ENCODE peak calls at places on chromosomes 1 and 21, in eight cellular contexts. F, M, E, D, S, U, J and Z are unnamed samples.

GRCh38 chr1:28790384-28791035 is 21.5 kb upstream of the OPRD1 start:
- ATAC-seq in F (no peak), D (no peak), E (no peak), U (no peak), S (no peak), J (no peak), M (no peak), Z (no peak)

GRCh38 chr1:56432561-56432971 is 146.8 kb downstream of the PLPP3 start:
- ATAC-seq in F (no peak), M (no peak), E (no peak), J (no peak), D (no peak), U (peak), S (no peak), Z (no peak)

GRCh38 chr1:151611288-151611790 is 511 bp upstream of the SNX27 start:
- ATAC-seq in F (peak), J (no peak), E (peak), S (peak), D (no peak), U (peak), M (peak), Z (no peak)

GRCh38 chr1:47324682-47325081 is 8.9 kb upstream of the CMPK1 start:
- ATAC-seq in M (no peak), U (no peak), D (no peak), S (no peak), J (no peak), E (no peak), F (peak), Z (no peak)

GRCh38 chr1:245888809-245889208 is 618.3 kb downstream of the SMYD3 start:
- ATAC-seq in E (no peak), F (peak), U (no peak), J (peak), S (no peak), M (no peak), D (no peak), Z (no peak)

GRCh38 chr1:29311352-29312030 is 75.2 kb downstream of the PTPRU start:
- ATAC-seq in F (peak), D (no peak), E (peak), J (no peak), S (no peak), U (no peak), M (no peak), Z (peak)

GRCh38 chr1:99751877-99752504 is 14.4 kb downstream of the FRRS1 start:
- ATAC-seq in S (peak), E (no peak), F (peak), M (peak), J (no peak), D (no peak), U (no peak), Z (no peak)

GRCh38 chr1:178966312-178966711 is 59.4 kb upstream of the FAM20B start:
- ATAC-seq in D (no peak), U (no peak), S (no peak), E (no peak), J (no peak), M (no peak), F (no peak), Z (no peak)

GRCh38 chr1:199687321-199687720 is 340.2 kb upstream of the NR5A2 start:
- ATAC-seq in S (no peak), U (no peak), J (peak), F (no peak), D (no peak), M (no peak), E (no peak), Z (no peak)

GRCh38 chr21:39923441-39923840 is 56.2 kb downstream of the PCP4 start:
- ATAC-seq in M (no peak), D (no peak), E (no peak), U (no peak), F (no peak), J (no peak), S (no peak), Z (no peak)

GRCh38 chr1:182718311-182718710 is 33.9 kb upstream of the RGS8 start:
- ATAC-seq in J (peak), F (no peak), E (no peak), S (peak), U (no peak), D (no peak), M (peak), Z (peak)

GRCh38 chr1:76843821-76844448 is 23.3 kb upstream of the ST6GALNAC5 start:
- ATAC-seq in F (no peak), M (no peak), U (no peak), J (no peak), E (no peak), D (no peak), S (peak), Z (no peak)

GRCh38 chr1:110896090-110896489 is 23.1 kb downstream of the CD53 start:
- ATAC-seq in M (peak), J (no peak), E (no peak), F (peak), D (peak), U (no peak), S (peak), Z (no peak)

GRCh38 chr1:160084771-160085321 is 3.5 kb downstream of the KCNJ9 start:
- ATAC-seq in U (no peak), J (no peak), M (no peak), D (no peak), E (peak), S (no peak), F (no peak), Z (no peak)

GRCh38 chr1:205961970-205962820 is 18.9 kb upstream of the SLC26A9 start:
- ATAC-seq in J (no peak), M (no peak), S (no peak), D (no peak), E (no peak), F (no peak), U (peak), Z (no peak)

GRCh38 chr1:20875198-20875973 is 88.3 kb upstream of the HP1BP3 start:
- ATAC-seq in E (no peak), D (no peak), S (no peak), J (no peak), F (peak), U (no peak), M (no peak), Z (no peak)

GRCh38 chr1:101311146-101311892 is 74.5 kb downstream of the S1PR1 start:
- ATAC-seq in F (no peak), E (no peak), S (no peak), U (no peak), M (no peak), D (no peak), J (no peak), Z (no peak)

GRCh38 chr1:42358791-42359190 is 21.8 kb upstream of the RIMKLA start:
- ATAC-seq in M (peak), D (no peak), S (no peak), J (no peak), U (no peak), F (no peak), E (no peak), Z (peak)

GRCh38 chr1:199410462-199410861 is 617.0 kb upstream of the NR5A2 start:
- ATAC-seq in S (no peak), M (no peak), E (no peak), J (no peak), D (no peak), U (no peak), F (no peak), Z (peak)

GRCh38 chr1:89739013-89739843 is 81.6 kb upstream of the LRRC8D start:
- ATAC-seq in U (peak), E (no peak), S (peak), D (peak), J (peak), F (peak), M (peak), Z (peak)

GRCh38 chr1:179108644-179109043 is 26.8 kb downstream of the TOR3A start:
- ATAC-seq in D (no peak), J (no peak), E (no peak), M (no peak), F (no peak), S (no peak), U (no peak), Z (no peak)

GRCh38 chr1:156543066-156543465 is 29.3 kb downstream of the IQGAP3 start:
- ATAC-seq in J (no peak), E (no peak), D (no peak), U (no peak), M (no peak), S (no peak), F (no peak), Z (no peak)

GRCh38 chr1:41913025-41913424 is 5.7 kb downstream of the HIVEP3 start:
- ATAC-seq in F (no peak), D (no peak), S (no peak), M (no peak), E (no peak), U (no peak), J (no peak), Z (no peak)

GRCh38 chr1:94334764-94335163 is 83.4 kb upstream of the ABCD3 start:
- ATAC-seq in M (no peak), F (no peak), S (no peak), D (no peak), J (no peak), U (no peak), E (no peak), Z (no peak)

GRCh38 chr1:22500476-22500875 is 48.8 kb downstream of the ZBTB40 start:
- ATAC-seq in J (peak), U (peak), M (no peak), E (peak), F (peak), D (no peak), S (no peak), Z (no peak)

GRCh38 chr1:150562384-150563339 is 13.5 kb downstream of the ADAMTSL4 start:
- ATAC-seq in E (no peak), S (peak), J (peak), U (no peak), F (peak), M (peak), D (peak), Z (peak)

GRCh38 chr21:41758550-41758949 is 8.3 kb downstream of the RIPK4 start:
- ATAC-seq in M (no peak), F (no peak), S (no peak), J (no peak), E (no peak), U (no peak), D (no peak), Z (no peak)

GRCh38 chr1:214233856-214234634 is 46.9 kb upstream of the SMYD2 start:
- ATAC-seq in F (no peak), U (peak), M (no peak), D (no peak), S (no peak), J (no peak), E (no peak), Z (no peak)

GRCh38 chr1:11479375-11479979 is 522 bp downstream of the DISP3 start:
- ATAC-seq in S (no peak), J (peak), F (no peak), U (no peak), D (no peak), M (no peak), E (no peak), Z (no peak)

GRCh38 chr1:10438677-10439163 is 8.5 kb downstream of the CENPS start:
- ATAC-seq in D (no peak), S (no peak), M (no peak), J (no peak), E (no peak), F (no peak), U (peak), Z (no peak)

GRCh38 chr1:229111703-229112319 is 159.1 kb upstream of the RAB4A start:
- ATAC-seq in E (no peak), S (no peak), M (no peak), J (no peak), U (no peak), F (no peak), D (no peak), Z (no peak)